ENCODE peak calls at places on chromosomes 5 and 9, in four cellular contexts. Y is fibroblast of mammary gland, T is breast epithelium, U is AG04450. F is an unnamed sample.

GRCh38 chr9:108775901-108776306 is 79.9 kb downstream of the ACTL7B start:
- DNase-seq in Y (no peak), T (no peak), U (no peak), F (no peak)

GRCh38 chr5:7397005-7397546 is 1.1 kb downstream of the ADCY2 start:
- DNase-seq in Y (peak), T (no peak), U (no peak), F (no peak)

GRCh38 chr9:89143266-89143665 is 35.4 kb downstream of the SHC3 start:
- DNase-seq in Y (no peak), T (no peak), U (no peak), F (no peak)

GRCh38 chr9:76297721-76298239 is 96.4 kb downstream of the RFK start:
- DNase-seq in Y (peak), T (no peak), U (no peak), F (peak)

GRCh38 chr9:88694625-88695024 is 159.6 kb downstream of the NXNL2 start:
- DNase-seq in Y (peak), T (no peak), U (peak), F (peak)

GRCh38 chr5:138595396-138595795 is 20.2 kb upstream of the HSPA9 start:
- DNase-seq in Y (no peak), T (no peak), U (no peak), F (no peak)

GRCh38 chr5:152689275-152689711 is 284.2 kb upstream of the NMUR2 start:
- DNase-seq in Y (no peak), T (no peak), U (no peak), F (no peak)

GRCh38 chr9:107710552-107710951 is 221.0 kb upstream of the KLF4 start:
- DNase-seq in Y (peak), T (no peak), U (no peak), F (no peak)

GRCh38 chr5:34534237-34535108 is 121.7 kb upstream of the RAI14 start:
- DNase-seq in Y (peak), T (no peak), U (peak), F (peak)

GRCh38 chr9:12718482-12719026 is 25.4 kb downstream of the TYRP1 start:
- DNase-seq in Y (no peak), T (no peak), U (no peak), F (peak)

GRCh38 chr5:127003798-127004495 is 26.4 kb downstream of the MARCHF3 start:
- DNase-seq in Y (no peak), T (no peak), U (no peak), F (no peak)

GRCh38 chr5:153623906-153624765 is 133.7 kb downstream of the GRIA1 start:
- DNase-seq in Y (peak), T (no peak), U (no peak), F (peak)

GRCh38 chr5:1512541-1513291 is 11.0 kb downstream of the LPCAT1 start:
- DNase-seq in Y (no peak), T (peak), U (no peak), F (no peak)

GRCh38 chr5:1511037-1511436 is 12.7 kb downstream of the LPCAT1 start:
- DNase-seq in Y (no peak), T (no peak), U (no peak), F (no peak)

GRCh38 chr5:1513326-1514026 is 10.3 kb downstream of the LPCAT1 start:
- DNase-seq in Y (no peak), T (peak), U (no peak), F (no peak)

GRCh38 chr5:1510631-1511030 is 13.1 kb downstream of the LPCAT1 start:
- DNase-seq in Y (no peak), T (peak), U (no peak), F (no peak)

GRCh38 chr5:1511651-1512540 is 11.9 kb downstream of the LPCAT1 start:
- DNase-seq in Y (peak), T (no peak), U (no peak), F (no peak)
- TF ChIP-seq CTCF in Y (peak), T (no peak), U (peak), F (peak)

GRCh38 chr5:119255571-119256356 is 100.1 kb upstream of the TNFAIP8 start:
- DNase-seq in Y (peak), T (no peak), U (no peak), F (no peak)
- TF ChIP-seq CTCF in Y (peak), T (no peak), U (peak), F (peak)

DNA sequence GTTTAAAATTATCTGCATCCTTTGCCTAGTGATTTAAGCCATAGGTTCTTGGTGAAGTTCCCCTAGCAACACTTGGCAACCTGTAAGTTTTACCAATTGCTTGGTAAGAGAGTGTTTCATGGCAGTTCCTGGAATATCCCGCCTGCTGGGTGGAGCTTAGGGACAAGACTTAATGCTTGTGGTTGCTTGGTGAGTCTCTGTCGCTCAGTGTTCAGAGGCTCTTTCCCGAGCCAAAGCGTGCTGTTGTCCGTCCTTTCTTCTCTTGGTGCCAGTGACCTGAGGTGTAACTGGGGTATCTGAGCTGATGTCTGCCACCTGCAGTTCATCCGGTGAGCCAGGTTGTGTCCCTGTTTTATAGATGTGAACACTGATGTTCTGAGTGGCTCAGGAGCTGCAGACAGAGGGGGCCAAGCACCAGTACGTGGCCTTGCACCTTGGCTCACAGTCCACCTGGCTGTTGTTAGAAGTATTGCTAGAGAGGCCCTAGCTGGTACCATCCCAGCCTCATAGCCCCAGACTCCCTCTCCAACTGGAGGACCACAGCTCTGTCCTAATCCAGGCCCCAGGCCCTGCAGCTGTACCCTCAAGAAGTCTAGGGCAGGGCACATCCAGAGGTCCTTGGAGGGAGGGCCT is 16.1 kb downstream of the PHF2 start:
- DNase-seq in Y (no peak), T (no peak), U (no peak), F (no peak)
- TF ChIP-seq CTCF in Y (peak), T (no peak), U (no peak), F (peak)

GRCh38 chr5:79023947-79024346 is 38.8 kb upstream of the ARSB start:
- DNase-seq in Y (no peak), T (no peak), U (no peak), F (no peak)

GRCh38 chr5:79023323-79023722 is 38.2 kb upstream of the ARSB start:
- DNase-seq in Y (no peak), T (no peak), U (no peak), F (no peak)

GRCh38 chr5:79025054-79025465 is 40.0 kb upstream of the ARSB start:
- DNase-seq in Y (peak), T (peak), U (peak), F (peak)

GRCh38 chr5:79021753-79022152 is 36.6 kb upstream of the ARSB start:
- DNase-seq in Y (no peak), T (no peak), U (no peak), F (no peak)

GRCh38 chr5:79020861-79021561 is 35.9 kb upstream of the ARSB start:
- DNase-seq in Y (peak), T (no peak), U (peak), F (peak)
- TF ChIP-seq CTCF in Y (peak), T (peak), U (peak), F (peak)